ENCODE peak calls at places on chromosomes 16 and 17, in eight cellular contexts. One of them, this sample, is unnamed.
A peak's percentile ranks its signal among the peaks of the same experiment; 100 is the strongest.

GRCh38 chr17:44144966-44145739 is 3.4 kb downstream of the HROB start:
- DNase-seq in thoracic aorta: no peak
- DNase-seq in BJ: no peak
- DNase-seq in naive thymus-derived CD4-positive, alpha-beta T cell: no peak
- DNase-seq in HCT116: no peak
- DNase-seq in dorsolateral prefrontal cortex: no peak
- DNase-seq in PC-9: no peak
- DNase-seq in GM12865: no peak
- DNase-seq in this sample: no peak

GRCh38 chr16:58422809-58423208 is 30.5 kb downstream of the GINS3 start:
- DNase-seq in BJ: no peak
- DNase-seq in HCT116: no peak
- DNase-seq in PC-9: no peak
- DNase-seq in GM12865: no peak
- DNase-seq in dorsolateral prefrontal cortex: peak; percentile 21
- DNase-seq in naive thymus-derived CD4-positive, alpha-beta T cell: no peak
- DNase-seq in thoracic aorta: no peak
- DNase-seq in this sample: no peak

GRCh38 chr17:68184816-68185436 is 62.9 kb upstream of the AMZ2 start:
- DNase-seq in PC-9: no peak
- DNase-seq in GM12865: peak; percentile 73
- DNase-seq in naive thymus-derived CD4-positive, alpha-beta T cell: peak; percentile 62
- DNase-seq in HCT116: no peak
- DNase-seq in thoracic aorta: no peak
- DNase-seq in dorsolateral prefrontal cortex: no peak
- DNase-seq in BJ: no peak
- DNase-seq in this sample: peak; percentile 55

GRCh38 chr16:28317040-28317880 is 24.9 kb downstream of the SBK1 start:
- DNase-seq in thoracic aorta: no peak
- DNase-seq in naive thymus-derived CD4-positive, alpha-beta T cell: peak; percentile 64
- DNase-seq in PC-9: peak; percentile 46
- DNase-seq in dorsolateral prefrontal cortex: no peak
- DNase-seq in GM12865: peak; percentile 60
- DNase-seq in HCT116: peak; percentile 21
- DNase-seq in BJ: no peak
- DNase-seq in this sample: peak; percentile 25

GRCh38 chr16:67541391-67542263 is 13.0 kb downstream of the RIPOR1 start:
- DNase-seq in HCT116: no peak
- DNase-seq in GM12865: no peak
- DNase-seq in PC-9: no peak
- DNase-seq in thoracic aorta: no peak
- DNase-seq in BJ: no peak
- DNase-seq in dorsolateral prefrontal cortex: no peak
- DNase-seq in naive thymus-derived CD4-positive, alpha-beta T cell: no peak
- DNase-seq in this sample: no peak

GRCh38 chr17:8173871-8174322 is 2.3 kb downstream of the TMEM107 start:
- DNase-seq in BJ: no peak
- DNase-seq in PC-9: no peak
- DNase-seq in GM12865: no peak
- DNase-seq in naive thymus-derived CD4-positive, alpha-beta T cell: no peak
- DNase-seq in dorsolateral prefrontal cortex: no peak
- DNase-seq in thoracic aorta: no peak
- DNase-seq in HCT116: no peak
- DNase-seq in this sample: no peak

GRCh38 chr16:28486266-28486665 is 5.6 kb downstream of the CLN3 start:
- DNase-seq in dorsolateral prefrontal cortex: no peak
- DNase-seq in naive thymus-derived CD4-positive, alpha-beta T cell: no peak
- DNase-seq in BJ: no peak
- DNase-seq in PC-9: no peak
- DNase-seq in HCT116: no peak
- DNase-seq in thoracic aorta: no peak
- DNase-seq in GM12865: no peak
- DNase-seq in this sample: no peak

GRCh38 chr16:59878999-59879398 is 1144.9 kb upstream of the GOT2 start:
- DNase-seq in BJ: no peak
- DNase-seq in PC-9: no peak
- DNase-seq in dorsolateral prefrontal cortex: no peak
- DNase-seq in GM12865: no peak
- DNase-seq in thoracic aorta: no peak
- DNase-seq in HCT116: no peak
- DNase-seq in naive thymus-derived CD4-positive, alpha-beta T cell: no peak
- DNase-seq in this sample: no peak

GRCh38 chr17:8649157-8650118 is 18.9 kb upstream of the MYH10 start:
- DNase-seq in PC-9: no peak
- DNase-seq in dorsolateral prefrontal cortex: no peak
- DNase-seq in naive thymus-derived CD4-positive, alpha-beta T cell: no peak
- DNase-seq in BJ: peak; percentile 98
- DNase-seq in GM12865: no peak
- DNase-seq in HCT116: no peak
- DNase-seq in thoracic aorta: peak; percentile 79
- DNase-seq in this sample: no peak

GRCh38 chr17:67443931-67444597 is 67.0 kb downstream of the PITPNC1 start:
- DNase-seq in BJ: peak; percentile 18
- DNase-seq in PC-9: no peak
- DNase-seq in GM12865: no peak
- DNase-seq in HCT116: no peak
- DNase-seq in naive thymus-derived CD4-positive, alpha-beta T cell: no peak
- DNase-seq in thoracic aorta: no peak
- DNase-seq in dorsolateral prefrontal cortex: no peak
- DNase-seq in this sample: no peak

GRCh38 chr17:38453951-38454421 is 25.7 kb downstream of the ARHGAP23 start:
- DNase-seq in PC-9: no peak
- DNase-seq in BJ: no peak
- DNase-seq in HCT116: no peak
- DNase-seq in naive thymus-derived CD4-positive, alpha-beta T cell: no peak
- DNase-seq in GM12865: no peak
- DNase-seq in dorsolateral prefrontal cortex: no peak
- DNase-seq in thoracic aorta: no peak
- DNase-seq in this sample: no peak

GRCh38 chr16:50502616-50503000 is 45.6 kb upstream of the NKD1 start:
- DNase-seq in PC-9: no peak
- DNase-seq in thoracic aorta: no peak
- DNase-seq in GM12865: no peak
- DNase-seq in BJ: no peak
- DNase-seq in dorsolateral prefrontal cortex: no peak
- DNase-seq in naive thymus-derived CD4-positive, alpha-beta T cell: no peak
- DNase-seq in HCT116: no peak
- DNase-seq in this sample: no peak

GRCh38 chr17:29591737-29592624 is 951 bp upstream of the ANKRD13B start:
- DNase-seq in BJ: no peak
- DNase-seq in dorsolateral prefrontal cortex: peak; percentile 91
- DNase-seq in PC-9: peak; percentile 78
- DNase-seq in GM12865: peak; percentile 75
- DNase-seq in HCT116: peak; percentile 69
- DNase-seq in thoracic aorta: no peak
- DNase-seq in naive thymus-derived CD4-positive, alpha-beta T cell: peak; percentile 60
- DNase-seq in this sample: peak; percentile 60

GRCh38 chr17:29588561-29589411 is 662 bp downstream of the GIT1 start:
- DNase-seq in PC-9: no peak
- DNase-seq in HCT116: no peak
- DNase-seq in naive thymus-derived CD4-positive, alpha-beta T cell: no peak
- DNase-seq in thoracic aorta: no peak
- DNase-seq in BJ: no peak
- DNase-seq in GM12865: peak; percentile 43
- DNase-seq in dorsolateral prefrontal cortex: peak; percentile 46
- DNase-seq in this sample: no peak

GRCh38 chr17:29589524-29590260 is at the start of gene GIT1:
- DNase-seq in HCT116: peak; percentile 59
- DNase-seq in GM12865: peak; percentile 90
- DNase-seq in naive thymus-derived CD4-positive, alpha-beta T cell: peak; percentile 84
- DNase-seq in thoracic aorta: no peak
- DNase-seq in PC-9: peak; percentile 58
- DNase-seq in BJ: no peak
- DNase-seq in dorsolateral prefrontal cortex: peak; percentile 86
- DNase-seq in this sample: peak; percentile 64

GRCh38 chr17:29590979-29591736 is 1.7 kb upstream of the GIT1 start:
- DNase-seq in naive thymus-derived CD4-positive, alpha-beta T cell: peak; percentile 33
- DNase-seq in dorsolateral prefrontal cortex: no peak
- DNase-seq in GM12865: peak; percentile 46
- DNase-seq in HCT116: peak; percentile 48
- DNase-seq in BJ: no peak
- DNase-seq in PC-9: peak; percentile 11
- DNase-seq in thoracic aorta: no peak
- DNase-seq in this sample: no peak

DNA sequence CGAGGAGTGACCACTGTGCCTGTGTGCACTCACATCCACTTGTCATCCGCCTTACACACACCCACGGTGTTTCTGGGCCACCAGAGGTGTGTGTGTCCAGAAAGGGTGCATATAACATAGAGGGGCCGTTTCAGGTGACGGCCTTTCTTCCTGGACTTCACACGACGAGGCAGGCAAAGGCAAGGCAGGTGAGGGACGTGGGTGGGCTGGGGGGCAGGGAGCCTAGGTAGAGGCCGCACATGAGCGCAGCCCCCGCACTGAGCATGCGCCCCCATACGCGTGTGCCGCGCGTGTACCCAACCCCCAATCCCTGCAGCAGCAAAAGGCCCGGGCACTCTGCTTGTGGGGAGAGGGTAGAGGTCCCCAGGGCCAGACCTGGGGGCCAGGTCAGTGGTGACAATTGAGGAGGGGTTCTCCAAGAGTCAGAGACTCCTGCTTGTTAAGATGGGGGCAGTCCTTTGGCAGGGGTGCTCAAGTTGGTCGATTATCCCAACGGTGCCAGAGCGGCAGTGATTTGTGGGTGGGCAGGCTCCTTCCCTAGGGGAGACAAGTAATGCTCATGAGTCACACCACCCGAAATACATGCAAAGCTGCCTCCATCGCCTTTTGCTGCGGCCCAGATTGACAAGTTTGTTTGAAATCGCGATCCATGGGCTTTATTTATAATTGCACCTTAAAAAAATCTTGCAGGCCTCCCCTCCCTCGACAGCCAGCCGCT is 972 bp upstream of the GIT1 start:
- DNase-seq in BJ: no peak
- DNase-seq in thoracic aorta: no peak
- DNase-seq in GM12865: no peak
- DNase-seq in PC-9: peak; percentile 33
- DNase-seq in HCT116: peak; percentile 13
- DNase-seq in dorsolateral prefrontal cortex: peak; percentile 63
- DNase-seq in naive thymus-derived CD4-positive, alpha-beta T cell: no peak
- DNase-seq in this sample: peak; percentile 35
- H3K4me3 ChIP-seq in BJ: peak overlapping the region; percentile 47
- H3K4me3 ChIP-seq in thoracic aorta: peak overlapping the region; percentile 79
- H3K4me3 ChIP-seq in GM12865: peak overlapping the region; percentile 60
- H3K4me3 ChIP-seq in PC-9: peak overlapping the region; percentile 59
- H3K4me3 ChIP-seq in HCT116: peak overlapping the region; percentile 66
- H3K4me3 ChIP-seq in dorsolateral prefrontal cortex: peak overlapping the region; percentile 51
- H3K4me3 ChIP-seq in naive thymus-derived CD4-positive, alpha-beta T cell: peak overlapping the region; percentile 67
- H3K4me3 ChIP-seq in this sample: peak overlapping the region; percentile 87

DNA sequence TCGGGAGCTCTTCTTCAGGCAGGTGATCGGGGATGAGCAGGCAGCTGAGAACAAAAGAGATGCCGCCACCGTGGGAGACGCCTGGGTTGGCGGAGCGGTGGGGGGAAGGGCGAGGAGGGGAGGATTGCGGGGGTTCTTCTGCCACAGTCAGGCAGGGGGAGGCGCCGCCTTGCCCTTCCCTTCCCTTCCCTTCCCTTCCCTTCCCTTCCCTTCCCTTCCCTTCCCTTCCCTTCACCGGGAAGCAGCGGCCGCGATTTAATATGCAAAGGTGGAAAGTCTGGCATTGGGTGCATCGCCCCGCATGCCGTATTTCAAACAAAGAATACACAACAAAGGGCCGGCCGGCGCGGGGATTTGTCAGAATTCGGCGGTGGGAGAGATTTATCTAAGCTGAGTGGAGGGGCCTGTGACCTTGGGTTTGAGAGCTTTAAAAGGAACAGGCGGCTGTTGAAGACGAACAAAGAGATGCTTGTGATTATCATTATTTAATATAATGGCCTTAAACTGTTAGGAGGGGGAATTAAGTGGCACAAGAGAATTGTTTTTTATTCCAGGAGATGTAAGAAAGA is 262.3 kb upstream of the TNRC6C start:
- DNase-seq in PC-9: no peak
- DNase-seq in thoracic aorta: no peak
- DNase-seq in BJ: no peak
- DNase-seq in GM12865: no peak
- DNase-seq in dorsolateral prefrontal cortex: no peak
- DNase-seq in HCT116: no peak
- DNase-seq in naive thymus-derived CD4-positive, alpha-beta T cell: no peak
- DNase-seq in this sample: no peak
- H3K4me3 ChIP-seq in PC-9: no peak overlapping the region
- H3K4me3 ChIP-seq in thoracic aorta: no peak overlapping the region
- H3K4me3 ChIP-seq in BJ: no peak overlapping the region
- H3K4me3 ChIP-seq in GM12865: no peak overlapping the region
- H3K4me3 ChIP-seq in dorsolateral prefrontal cortex: no peak overlapping the region
- H3K4me3 ChIP-seq in HCT116: no peak overlapping the region
- H3K4me3 ChIP-seq in naive thymus-derived CD4-positive, alpha-beta T cell: no peak overlapping the region
- H3K4me3 ChIP-seq in this sample: no peak overlapping the region

DNA sequence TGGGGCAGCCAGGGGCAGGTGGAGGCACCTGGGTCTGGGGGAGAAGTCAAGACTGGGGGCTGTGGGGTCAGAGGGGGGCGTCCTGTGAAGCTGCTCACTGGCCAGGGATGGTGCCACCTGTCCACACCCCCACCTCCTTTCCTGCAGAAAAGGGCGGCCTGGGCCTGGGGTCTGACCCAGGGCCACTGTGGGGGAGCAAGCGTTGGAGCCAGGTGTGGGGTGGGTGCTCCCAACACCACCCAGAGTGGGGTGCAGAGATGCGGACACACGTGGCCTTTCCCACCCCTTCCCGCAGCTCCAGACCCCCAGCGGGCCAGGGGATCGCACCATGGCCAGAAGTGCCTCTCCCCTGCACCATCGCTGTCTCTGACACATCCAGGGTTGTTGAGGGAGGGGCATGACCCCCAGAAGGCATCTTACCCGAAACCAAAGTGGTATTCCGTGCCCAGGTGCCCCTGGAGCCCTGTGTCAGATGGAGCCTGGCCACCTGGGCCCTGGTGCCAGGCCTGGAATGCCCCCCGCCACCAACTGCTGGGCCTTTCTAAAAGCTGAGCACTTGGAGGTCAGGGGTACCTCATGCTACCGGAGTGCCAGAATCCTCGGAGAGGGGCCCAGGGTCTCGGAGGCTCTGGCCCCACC is 2.6 kb upstream of the SLC16A3 start:
- DNase-seq in GM12865: no peak
- DNase-seq in BJ: no peak
- DNase-seq in HCT116: no peak
- DNase-seq in dorsolateral prefrontal cortex: no peak
- DNase-seq in thoracic aorta: no peak
- DNase-seq in PC-9: no peak
- DNase-seq in naive thymus-derived CD4-positive, alpha-beta T cell: no peak
- DNase-seq in this sample: no peak
- H3K4me3 ChIP-seq in GM12865: no peak overlapping the region
- H3K4me3 ChIP-seq in BJ: no peak overlapping the region
- H3K4me3 ChIP-seq in HCT116: no peak overlapping the region
- H3K4me3 ChIP-seq in dorsolateral prefrontal cortex: no peak overlapping the region
- H3K4me3 ChIP-seq in thoracic aorta: no peak overlapping the region
- H3K4me3 ChIP-seq in PC-9: no peak overlapping the region
- H3K4me3 ChIP-seq in naive thymus-derived CD4-positive, alpha-beta T cell: no peak overlapping the region
- H3K4me3 ChIP-seq in this sample: no peak overlapping the region

DNA sequence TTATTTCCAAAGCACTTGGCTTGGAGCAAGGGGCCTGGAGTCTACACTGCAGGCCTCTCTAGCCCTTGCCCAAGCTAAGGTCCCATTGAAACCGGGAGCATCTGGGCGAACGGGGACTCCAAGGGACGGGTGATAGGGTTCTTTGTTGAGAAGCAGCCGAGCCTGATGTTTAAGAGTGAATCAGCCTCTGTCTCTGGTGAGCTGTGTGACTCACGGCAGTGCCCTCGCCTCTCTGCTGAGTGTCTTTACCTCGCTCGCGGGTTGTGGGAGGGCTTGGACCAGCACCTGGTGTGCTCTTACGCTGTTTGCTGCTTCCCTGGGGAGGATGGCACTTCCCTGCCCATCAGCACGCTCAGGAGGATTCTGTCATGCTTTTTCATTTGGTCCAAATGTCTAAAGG is 1.3 kb downstream of the HGS start:
- DNase-seq in PC-9: peak; percentile 60
- DNase-seq in dorsolateral prefrontal cortex: no peak
- DNase-seq in BJ: no peak
- DNase-seq in GM12865: no peak
- DNase-seq in naive thymus-derived CD4-positive, alpha-beta T cell: no peak
- DNase-seq in thoracic aorta: no peak
- DNase-seq in HCT116: no peak
- DNase-seq in this sample: no peak
- H3K4me3 ChIP-seq in PC-9: peak overlapping the region; percentile 93
- H3K4me3 ChIP-seq in dorsolateral prefrontal cortex: peak overlapping the region; percentile 100
- H3K4me3 ChIP-seq in BJ: peak overlapping the region; percentile 95
- H3K4me3 ChIP-seq in GM12865: peak overlapping the region; percentile 94
- H3K4me3 ChIP-seq in naive thymus-derived CD4-positive, alpha-beta T cell: peak overlapping the region; percentile 76
- H3K4me3 ChIP-seq in thoracic aorta: peak overlapping the region; percentile 93
- H3K4me3 ChIP-seq in HCT116: peak overlapping the region; percentile 86
- H3K4me3 ChIP-seq in this sample: peak overlapping the region; percentile 94

This sample was measured in Jurkat, Clone E6-1.